ENCODE peak calls at places on chromosome 13, in six cellular contexts. C is H9, O is mammary epithelial cell, V is dorsolateral prefrontal cortex, G is HFFc6, S is AG10803. R is an unnamed sample.

GRCh38 chr13:93505104-93505952 is 278.7 kb downstream of the GPC6 start:
- DNase-seq in C (no peak), O (no peak), V (no peak), G (no peak), S (peak), R (no peak)

GRCh38 chr13:112529216-112529615 is 58.7 kb downstream of the TUBGCP3 start:
- DNase-seq in C (no peak), O (no peak), V (no peak), G (no peak), S (no peak), R (no peak)

GRCh38 chr13:92821324-92821723 is 405.3 kb upstream of the GPC6 start:
- DNase-seq in C (no peak), O (no peak), V (no peak), G (no peak), S (no peak), R (no peak)

GRCh38 chr13:54194233-54195024 is 1165.8 kb downstream of the OLFM4 start:
- DNase-seq in C (no peak), O (no peak), V (no peak), G (no peak), S (no peak), R (no peak)

GRCh38 chr13:110563463-110563774 is 1.9 kb upstream of the RAB20 start:
- DNase-seq in C (no peak), O (no peak), V (peak), G (no peak), S (no peak), R (no peak)

GRCh38 chr13:36685912-36686311 is 12.1 kb downstream of the SERTM1 start:
- DNase-seq in C (no peak), O (peak), V (no peak), G (no peak), S (peak), R (no peak)

GRCh38 chr13:36543671-36544070 is 111.4 kb downstream of the CCNA1 start:
- DNase-seq in C (no peak), O (no peak), V (no peak), G (no peak), S (no peak), R (no peak)

GRCh38 chr13:25882732-25883357 is 169.0 kb downstream of the SHISA2 start:
- DNase-seq in C (no peak), O (no peak), V (no peak), G (no peak), S (no peak), R (no peak)

GRCh38 chr13:81017525-81018152 is 676.7 kb upstream of the SPRY2 start:
- DNase-seq in C (no peak), O (peak), V (no peak), G (peak), S (peak), R (peak)

GRCh38 chr13:21913010-21913409 is 242.1 kb downstream of the FGF9 start:
- DNase-seq in C (peak), O (no peak), V (no peak), G (no peak), S (no peak), R (no peak)

GRCh38 chr13:84574851-84575250 is 692.6 kb upstream of the SLITRK1 start:
- DNase-seq in C (no peak), O (no peak), V (no peak), G (peak), S (peak), R (peak)

GRCh38 chr13:96581741-96582140 is 412.5 kb downstream of the OXGR1 start:
- DNase-seq in C (no peak), O (peak), V (no peak), G (no peak), S (no peak), R (no peak)

GRCh38 chr13:113063091-113063491 is 42.5 kb upstream of the F7 start:
- DNase-seq in C (no peak), O (no peak), V (peak), G (no peak), S (no peak), R (no peak)

GRCh38 chr13:27259831-27260230 is 8.5 kb downstream of the RPL21 start:
- DNase-seq in C (no peak), O (no peak), V (no peak), G (no peak), S (no peak), R (no peak)

GRCh38 chr13:70758932-70759331 is 650.7 kb upstream of the KLHL1 start:
- DNase-seq in C (no peak), O (no peak), V (no peak), G (no peak), S (no peak), R (no peak)

GRCh38 chr13:96533408-96533807 is 443.5 kb downstream of the HS6ST3 start:
- DNase-seq in C (no peak), O (no peak), V (no peak), G (no peak), S (no peak), R (no peak)

GRCh38 chr13:101673360-101674105 is 221.1 kb downstream of the ITGBL1 start:
- DNase-seq in C (no peak), O (peak), V (no peak), G (no peak), S (no peak), R (no peak)

GRCh38 chr13:30466841-30467252 is 1.1 kb upstream of the HMGB1 start:
- DNase-seq in C (no peak), O (no peak), V (no peak), G (no peak), S (no peak), R (no peak)

GRCh38 chr13:106440846-106441245 is 94.6 kb downstream of the EFNB2 start:
- DNase-seq in C (no peak), O (no peak), V (no peak), G (no peak), S (no peak), R (no peak)

GRCh38 chr13:20667857-20668256 is 35.6 kb upstream of the IL17D start:
- DNase-seq in C (no peak), O (no peak), V (no peak), G (no peak), S (no peak), R (no peak)

GRCh38 chr13:52359534-52359933 is 46.4 kb downstream of the THSD1 start:
- DNase-seq in C (no peak), O (no peak), V (no peak), G (no peak), S (peak), R (no peak)

GRCh38 chr13:110684388-110685056 is 21.4 kb downstream of the CARS2 start:
- DNase-seq in C (no peak), O (no peak), V (no peak), G (no peak), S (no peak), R (no peak)

GRCh38 chr13:77425705-77426104 is 98.8 kb upstream of the MYCBP2 start:
- DNase-seq in C (no peak), O (no peak), V (no peak), G (no peak), S (no peak), R (no peak)

GRCh38 chr13:52128714-52129700 is at the start of gene NEK5:
- DNase-seq in C (peak), O (peak), V (peak), G (peak), S (peak), R (peak)

GRCh38 chr13:79861731-79862130 is 380.8 kb downstream of the NDFIP2 start:
- DNase-seq in C (no peak), O (no peak), V (no peak), G (no peak), S (no peak), R (no peak)

GRCh38 chr13:59111711-59112110 is 1052.0 kb downstream of the DIAPH3 start:
- DNase-seq in C (no peak), O (no peak), V (no peak), G (peak), S (peak), R (peak)

GRCh38 chr13:110123041-110123809 is 183.7 kb downstream of the COL4A1 start:
- DNase-seq in C (no peak), O (peak), V (no peak), G (no peak), S (no peak), R (no peak)

GRCh38 chr13:31048521-31048920 is 113.2 kb downstream of the HSPH1 start:
- DNase-seq in C (no peak), O (no peak), V (no peak), G (no peak), S (peak), R (no peak)

GRCh38 chr13:24161980-24162517 is 1.5 kb downstream of the SPATA13 start:
- DNase-seq in C (no peak), O (no peak), V (no peak), G (no peak), S (no peak), R (no peak)

GRCh38 chr13:97948041-97948440 is 5.4 kb upstream of the IPO5 start:
- DNase-seq in C (no peak), O (peak), V (no peak), G (peak), S (no peak), R (no peak)

GRCh38 chr13:100828226-100828625 is 153.6 kb upstream of the TMTC4 start:
- DNase-seq in C (peak), O (no peak), V (no peak), G (no peak), S (no peak), R (no peak)

GRCh38 chr13:33262997-33263396 is 22.6 kb downstream of the STARD13 start:
- DNase-seq in C (no peak), O (no peak), V (no peak), G (no peak), S (no peak), R (no peak)
- TF ChIP-seq CTCF in C (no peak), O (peak), V (peak), G (peak), S (peak), R (no peak)

GRCh38 chr13:34939771-34940170 is 2.3 kb upstream of the NBEA start:
- DNase-seq in C (no peak), O (no peak), V (no peak), G (no peak), S (no peak), R (no peak)
- TF ChIP-seq CTCF in C (no peak), O (no peak), V (no peak), G (peak), S (no peak), R (no peak)

GRCh38 chr13:72782717-72783116 is 784 bp downstream of the PIBF1 start:
- DNase-seq in C (no peak), O (peak), V (no peak), G (peak), S (peak), R (no peak)

DNA sequence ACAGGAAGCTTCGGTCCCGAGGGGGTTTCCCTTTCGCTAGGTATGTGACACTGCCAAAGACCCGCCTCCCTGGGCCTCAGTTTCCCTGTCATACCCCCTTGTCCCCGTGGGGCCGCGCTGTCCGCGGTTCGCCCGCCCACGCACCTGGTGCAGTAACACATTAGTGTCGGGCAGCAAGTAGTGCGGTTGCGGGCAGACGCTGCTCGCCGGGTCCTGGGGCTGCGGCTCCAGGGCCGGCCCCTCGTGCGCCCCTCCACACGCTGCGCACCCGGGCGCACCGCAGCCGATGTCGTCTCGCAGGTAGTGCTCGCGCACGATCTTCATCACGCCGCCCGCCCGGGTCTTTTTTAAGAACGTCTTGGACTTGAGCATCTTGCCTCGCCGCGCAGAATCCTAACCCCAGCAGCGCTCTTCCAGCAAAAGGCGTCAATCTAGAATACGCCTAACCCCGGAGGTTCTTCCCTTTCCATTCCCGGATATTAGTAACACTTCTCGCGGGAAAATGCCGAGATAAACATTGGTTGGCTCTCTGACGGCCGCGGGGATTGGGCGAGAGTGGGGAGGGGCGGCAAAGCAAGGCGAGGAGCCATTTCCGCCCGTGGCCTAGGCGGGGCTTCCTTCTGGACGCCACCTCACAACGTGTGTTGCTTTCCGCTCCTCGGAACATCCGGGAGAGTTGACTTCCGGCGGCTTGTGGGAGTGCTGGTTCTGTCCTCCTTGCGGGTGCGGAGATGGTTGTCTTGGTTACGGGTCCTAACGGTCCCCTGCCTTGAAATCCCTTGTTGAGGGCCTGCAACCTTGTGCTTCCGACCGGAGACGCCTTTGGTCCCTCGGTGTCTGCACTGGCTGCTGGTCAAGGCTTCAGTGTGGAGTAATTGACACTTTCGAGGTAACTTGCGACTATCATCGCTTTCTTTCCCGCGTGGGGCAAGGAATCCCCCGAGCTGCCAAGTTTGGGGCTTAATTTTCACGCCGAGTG is at the start of the genes DIS3 and PIBF1:
- DNase-seq in C (peak), O (peak), V (peak), G (peak), S (peak), R (peak)
- TF ChIP-seq CTCF in C (no peak), O (no peak), V (peak), G (peak), S (peak), R (peak)

GRCh38 chr13:28483313-28483931 is 11.5 kb downstream of the FLT1 start:
- DNase-seq in C (no peak), O (no peak), V (no peak), G (no peak), S (no peak), R (no peak)
- TF ChIP-seq CTCF in C (no peak), O (no peak), V (no peak), G (no peak), S (no peak), R (no peak)

GRCh38 chr13:76293346-76293745 is 592.9 kb downstream of the KCTD12 start:
- DNase-seq in C (no peak), O (peak), V (no peak), G (peak), S (peak), R (peak)

GRCh38 chr13:76286178-76286577 is 600.0 kb downstream of the KCTD12 start:
- DNase-seq in C (no peak), O (no peak), V (no peak), G (peak), S (peak), R (peak)

GRCh38 chr13:76292726-76293125 is 593.5 kb downstream of the KCTD12 start:
- DNase-seq in C (no peak), O (no peak), V (no peak), G (no peak), S (no peak), R (no peak)

GRCh38 chr13:76292031-76292430 is 594.2 kb downstream of the KCTD12 start:
- DNase-seq in C (no peak), O (no peak), V (no peak), G (no peak), S (no peak), R (no peak)

DNA sequence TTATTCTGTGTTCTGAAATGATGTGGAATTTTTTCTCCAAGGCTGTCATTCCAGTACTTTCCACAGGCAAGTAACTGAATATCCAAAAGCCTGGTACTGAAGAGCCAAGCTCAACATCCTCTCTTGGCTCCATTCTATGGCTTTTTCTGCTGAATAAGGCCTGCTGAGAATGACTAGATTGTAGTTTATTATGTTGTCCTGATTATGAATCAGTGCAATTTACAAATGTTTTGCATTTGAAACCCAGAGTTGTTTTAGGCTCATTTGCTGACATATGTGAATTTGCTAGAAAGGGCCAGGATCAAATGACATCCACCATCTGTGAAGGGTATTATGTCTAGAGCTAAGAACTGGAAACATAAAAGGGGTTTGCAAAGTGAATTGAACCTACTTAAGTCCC is 596.6 kb downstream of the KCTD12 start:
- DNase-seq in C (no peak), O (no peak), V (no peak), G (no peak), S (no peak), R (peak)
- TF ChIP-seq CTCF in C (no peak), O (no peak), V (no peak), G (no peak), S (no peak), R (no peak)

GRCh38 chr13:99505814-99506269 is 4.6 kb downstream of the TM9SF2 start:
- DNase-seq in C (no peak), O (no peak), V (no peak), G (peak), S (peak), R (no peak)
- TF ChIP-seq CTCF in C (peak), O (peak), V (peak), G (peak), S (peak), R (no peak)

GRCh38 chr13:86725105-86725504 is 925.9 kb upstream of the SLITRK6 start:
- DNase-seq in C (peak), O (no peak), V (no peak), G (no peak), S (no peak), R (no peak)
- TF ChIP-seq CTCF in C (peak), O (no peak), V (no peak), G (no peak), S (no peak), R (peak)